ENCODE peak calls at places on chromosome 13, in seven cellular contexts. K is HCT116, R is SK-N-SH, U is HepG2, M is K562, V is H1, L is GM12878. X is an unnamed sample.

GRCh38 chr13:63578796-63579195 is 2163.1 kb upstream of the PCDH20 start:
- DNase-seq in K (no peak), R (no peak), U (no peak), M (no peak), V (no peak), L (no peak), X (no peak)

GRCh38 chr13:41974262-41974900 is 13.5 kb upstream of the VWA8 start:
- DNase-seq in K (no peak), R (no peak), U (peak; percentile 50), M (no peak), V (no peak), L (no peak), X (no peak)

GRCh38 chr13:66926200-66926850 is 303.8 kb downstream of the PCDH9 start:
- DNase-seq in K (no peak), R (no peak), U (no peak), M (no peak), V (no peak), L (no peak), X (no peak)

GRCh38 chr13:24071423-24072075 is 89.0 kb upstream of the SPATA13 start:
- DNase-seq in K (no peak), R (no peak), U (no peak), M (no peak), V (no peak), L (no peak), X (peak; percentile 64)

GRCh38 chr13:97005631-97006262 is 11.5 kb upstream of the OXGR1 start:
- DNase-seq in K (no peak), R (no peak), U (no peak), M (no peak), V (no peak), L (no peak), X (no peak)

GRCh38 chr13:66660013-66660804 is 569.9 kb downstream of the PCDH9 start:
- DNase-seq in K (no peak), R (no peak), U (no peak), M (no peak), V (no peak), L (no peak), X (peak; percentile 69)

GRCh38 chr13:99605417-99606321 is 104.4 kb downstream of the TM9SF2 start:
- DNase-seq in K (peak; percentile 16), R (peak; percentile 64), U (peak; percentile 78), M (peak; percentile 24), V (no peak), L (no peak), X (peak; percentile 72)

GRCh38 chr13:105343134-105343806 is 1192.2 kb downstream of the EFNB2 start:
- DNase-seq in K (no peak), R (no peak), U (no peak), M (no peak), V (no peak), L (no peak), X (peak; percentile 13)

GRCh38 chr13:42581427-42581826 is 7.5 kb downstream of the TNFSF11 start:
- DNase-seq in K (no peak), R (no peak), U (no peak), M (no peak), V (no peak), L (no peak), X (no peak)

GRCh38 chr13:32079586-32079985 is 48.0 kb downstream of the FRY start:
- DNase-seq in K (no peak), R (no peak), U (no peak), M (no peak), V (no peak), L (no peak), X (peak; percentile 14)

GRCh38 chr13:77896536-77896935 is 22.1 kb downstream of the EDNRB start:
- DNase-seq in K (no peak), R (no peak), U (no peak), M (no peak), V (no peak), L (no peak), X (peak; percentile 38)

GRCh38 chr13:26721251-26721939 is 39.2 kb downstream of the GPR12 start:
- DNase-seq in K (no peak), R (no peak), U (no peak), M (no peak), V (no peak), L (no peak), X (no peak)

GRCh38 chr13:23673354-23673753 is 103.1 kb downstream of the TNFRSF19 start:
- DNase-seq in K (no peak), R (no peak), U (no peak), M (no peak), V (no peak), L (no peak), X (no peak)

GRCh38 chr13:99991806-99992242 is 10.2 kb downstream of the ZIC2 start:
- DNase-seq in K (no peak), R (no peak), U (no peak), M (no peak), V (no peak), L (no peak), X (no peak)

GRCh38 chr13:49998714-49999624 is 2.1 kb downstream of the TRIM13 start:
- DNase-seq in K (no peak), R (no peak), U (no peak), M (no peak), V (peak; percentile 67), L (no peak), X (no peak)

DNA sequence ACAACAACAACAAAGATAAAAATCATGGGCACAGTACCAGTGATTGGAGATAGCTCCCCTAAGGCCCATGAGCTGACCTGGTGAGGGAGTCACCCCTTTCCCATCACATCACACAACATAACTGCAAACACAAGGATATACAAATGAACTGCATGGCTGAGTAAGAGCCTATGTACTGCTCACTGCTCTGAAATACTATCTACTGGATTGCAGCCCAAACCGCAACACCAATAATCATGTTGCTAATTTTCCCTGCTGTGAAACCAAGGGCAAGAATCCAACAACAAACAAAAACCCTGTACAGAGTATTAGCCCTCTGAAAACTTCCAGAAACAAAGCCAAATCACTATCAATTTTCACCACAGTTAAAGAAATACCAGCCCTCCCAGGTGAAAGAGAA is 1893.2 kb downstream of the PCDH9 start:
- DNase-seq in K (no peak), R (no peak), U (no peak), M (no peak), V (no peak), L (no peak), X (no peak)
- TF ChIP-seq MAX in K (no peak), R (no peak), U (no peak), M (no peak), V (no peak), L (no peak), X (no peak)

DNA sequence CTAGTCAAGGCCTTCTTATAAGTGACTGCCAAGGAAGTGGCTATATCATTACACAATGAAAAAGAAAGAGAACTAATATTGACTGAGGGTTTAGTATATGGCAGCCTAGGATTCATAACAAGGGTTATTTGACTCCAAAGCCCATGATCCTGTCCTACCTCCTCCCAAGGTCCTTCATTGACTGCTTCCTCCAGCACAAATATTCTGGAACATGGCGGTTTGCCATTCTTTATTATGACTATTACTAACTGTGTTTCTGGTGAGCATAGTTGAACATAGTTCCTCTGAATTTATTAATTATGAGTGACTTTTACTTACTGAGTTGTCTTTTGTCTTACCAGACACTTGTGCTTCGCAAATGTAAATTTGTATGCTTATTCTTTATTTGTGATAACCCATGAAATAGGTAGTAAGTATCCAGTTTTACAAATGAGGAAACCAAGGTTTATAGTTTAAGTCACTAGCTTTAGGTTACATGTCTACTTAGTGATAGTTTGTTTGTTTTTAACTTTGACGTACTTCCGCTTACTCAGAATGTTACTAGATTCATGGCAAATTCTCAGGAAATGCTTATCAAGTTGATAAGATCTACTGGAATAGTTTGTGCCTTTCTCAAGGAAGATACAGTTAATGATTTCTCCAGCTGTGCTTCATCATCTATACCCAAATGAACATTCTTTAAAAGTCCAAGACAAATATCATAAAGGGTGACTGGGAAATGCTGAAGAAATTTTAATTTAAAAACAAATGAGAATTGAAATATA is 15.5 kb upstream of the DCLK1 start:
- DNase-seq in K (no peak), R (no peak), U (no peak), M (no peak), V (no peak), L (no peak), X (no peak)
- H3K4me1 ChIP-seq in K (no peaks in the 10 kb centered on the region), R (no peaks in the 10 kb centered on the region), U (no peaks in the 10 kb centered on the region), M (no peaks in the 10 kb centered on the region), V (no peaks in the 10 kb centered on the region), L (no peaks in the 10 kb centered on the region), X (peaks cover 5% of the 10 kb centered on the region)

DNA sequence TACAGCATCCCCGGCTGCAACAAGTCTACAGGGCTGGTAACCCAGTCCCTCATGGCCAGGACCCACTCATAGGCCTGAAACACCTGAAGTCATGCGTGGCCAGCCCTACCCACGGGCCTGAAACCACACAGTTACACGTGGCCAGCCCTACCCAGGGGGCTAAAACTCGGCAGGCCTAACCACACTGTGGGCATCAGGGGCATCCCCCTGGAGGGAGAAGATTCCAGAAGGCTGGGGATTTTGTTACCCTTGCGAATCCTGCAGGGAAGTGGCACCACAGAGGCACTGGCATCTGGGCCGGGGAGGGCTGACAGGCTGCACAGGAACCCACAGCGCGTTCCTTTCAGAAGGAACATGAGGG is 48.4 kb upstream of the C13orf46 start:
- DNase-seq in K (no peak), R (no peak), U (no peak), M (no peak), V (no peak), L (no peak), X (no peak)
- H3K9ac ChIP-seq in K (no peak overlapping the region), R (no peak overlapping the region), U (no peak overlapping the region), M (no peak overlapping the region), V (no peak overlapping the region), L (no peak overlapping the region), X (no peak overlapping the region)

GRCh38 chr13:113125506-113126264 is 3.1 kb downstream of the F10 start:
- DNase-seq in K (no peak), R (no peak), U (no peak), M (no peak), V (no peak), L (no peak), X (no peak)

GRCh38 chr13:113124211-113125025 is 1.8 kb downstream of the F10 start:
- DNase-seq in K (no peak), R (no peak), U (no peak), M (no peak), V (no peak), L (no peak), X (no peak)

GRCh38 chr13:113123226-113124150 is 889 bp downstream of the F10 start:
- DNase-seq in K (no peak), R (peak; percentile 69), U (peak; percentile 52), M (peak; percentile 33), V (no peak), L (no peak), X (no peak)

GRCh38 chr13:113129480-113129879 is 6.9 kb downstream of the F10 start:
- DNase-seq in K (no peak), R (no peak), U (no peak), M (no peak), V (no peak), L (no peak), X (no peak)

DNA sequence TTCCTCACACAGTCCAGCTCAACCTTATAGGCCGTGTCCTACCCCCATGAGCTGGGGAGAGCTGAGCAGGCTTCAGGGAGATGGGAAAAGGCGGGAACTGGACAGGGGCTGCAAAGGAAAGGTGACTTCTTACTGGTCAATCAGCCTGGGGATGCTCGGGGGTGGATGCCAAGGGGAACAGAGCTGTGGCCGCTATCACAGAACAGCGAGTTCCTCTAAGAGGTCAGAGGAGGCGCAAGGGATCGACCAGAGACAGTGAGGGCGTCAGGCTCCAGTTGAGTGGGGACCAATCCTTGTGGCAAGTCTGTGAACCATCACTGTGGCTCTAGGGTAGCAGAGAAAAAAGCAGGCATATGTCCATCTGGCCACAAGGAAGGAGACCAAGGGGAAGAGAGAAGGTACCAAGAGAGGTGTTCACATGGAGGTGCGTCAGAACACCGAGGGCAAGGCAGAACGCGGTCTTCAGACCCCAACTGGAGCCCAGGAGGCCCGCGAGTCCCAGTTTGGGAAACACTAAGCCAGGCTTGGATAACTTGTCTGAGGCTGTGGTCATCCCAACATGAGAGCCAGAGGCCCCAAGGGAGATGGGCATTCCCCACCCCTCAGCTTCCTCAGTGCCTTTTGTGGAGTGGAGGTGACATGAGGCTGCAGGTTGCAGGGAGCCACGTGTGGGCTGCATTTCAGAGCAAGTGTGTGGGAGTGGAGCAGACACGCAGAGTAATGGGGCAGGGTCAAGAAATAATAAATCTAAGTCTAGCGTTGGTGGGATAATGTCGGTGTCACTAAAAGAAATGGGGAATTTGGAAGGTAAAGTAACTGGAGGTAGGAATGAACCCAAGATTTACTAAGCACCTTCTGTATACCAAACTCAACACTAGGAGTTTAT is 3.9 kb downstream of the F10 start:
- DNase-seq in K (no peak), R (no peak), U (no peak), M (no peak), V (no peak), L (no peak), X (no peak)
- TF ChIP-seq MAX in K (no peak), R (no peak), U (no peak), M (no peak), V (no peak), L (no peak), X (no peak)

X was measured in endothelial cell of umbilical vein.